ENCODE peak calls at places on chromosomes 1 and 21, in eight cellular contexts. One of them, this sample, is unnamed.

GRCh38 chr1:85621430-85621829 is 40.9 kb downstream of the CCN1 start:
- DNase-seq in HFF-Myc: no peak
- DNase-seq in lower lobe of right lung: no peak
- DNase-seq in NCI-H774: no peak
- DNase-seq in activated CD8-positive, alpha-beta memory T cell treated with anti-CD3 and anti-CD28 coated beads, Interleukin-2, amount 50 U/mL, for 4 hours: no peak
- DNase-seq in NCI-H345: no peak
- DNase-seq in stimulated activated CD4-positive, alpha-beta T cell treated with anti-CD3 and anti-CD28 coated beads, Interleukin-2, amount 100 ng/mL, for 24 hours: no peak
- DNase-seq in retina: no peak
- DNase-seq in this sample: no peak

GRCh38 chr1:203880606-203881005 is 19.2 kb downstream of the SNRPE start:
- DNase-seq in retina: no peak
- DNase-seq in lower lobe of right lung: no peak
- DNase-seq in NCI-H774: no peak
- DNase-seq in activated CD8-positive, alpha-beta memory T cell treated with anti-CD3 and anti-CD28 coated beads, Interleukin-2, amount 50 U/mL, for 4 hours: no peak
- DNase-seq in HFF-Myc: no peak
- DNase-seq in NCI-H345: no peak
- DNase-seq in stimulated activated CD4-positive, alpha-beta T cell treated with anti-CD3 and anti-CD28 coated beads, Interleukin-2, amount 100 ng/mL, for 24 hours: no peak
- DNase-seq in this sample: no peak

GRCh38 chr1:168476588-168477379 is 67.0 kb downstream of the XCL2 start:
- DNase-seq in retina: no peak
- DNase-seq in activated CD8-positive, alpha-beta memory T cell treated with anti-CD3 and anti-CD28 coated beads, Interleukin-2, amount 50 U/mL, for 4 hours: no peak
- DNase-seq in stimulated activated CD4-positive, alpha-beta T cell treated with anti-CD3 and anti-CD28 coated beads, Interleukin-2, amount 100 ng/mL, for 24 hours: no peak
- DNase-seq in NCI-H774: no peak
- DNase-seq in NCI-H345: peak
- DNase-seq in HFF-Myc: no peak
- DNase-seq in lower lobe of right lung: no peak
- DNase-seq in this sample: no peak

GRCh38 chr1:17627239-17628052 is 87.9 kb downstream of the ARHGEF10L start:
- DNase-seq in NCI-H774: no peak
- DNase-seq in retina: no peak
- DNase-seq in stimulated activated CD4-positive, alpha-beta T cell treated with anti-CD3 and anti-CD28 coated beads, Interleukin-2, amount 100 ng/mL, for 24 hours: no peak
- DNase-seq in lower lobe of right lung: no peak
- DNase-seq in NCI-H345: no peak
- DNase-seq in HFF-Myc: no peak
- DNase-seq in activated CD8-positive, alpha-beta memory T cell treated with anti-CD3 and anti-CD28 coated beads, Interleukin-2, amount 50 U/mL, for 4 hours: no peak
- DNase-seq in this sample: no peak

GRCh38 chr1:207186503-207186902 is 82.5 kb downstream of the C4BPA start:
- DNase-seq in NCI-H774: no peak
- DNase-seq in lower lobe of right lung: no peak
- DNase-seq in HFF-Myc: no peak
- DNase-seq in NCI-H345: no peak
- DNase-seq in retina: no peak
- DNase-seq in activated CD8-positive, alpha-beta memory T cell treated with anti-CD3 and anti-CD28 coated beads, Interleukin-2, amount 50 U/mL, for 4 hours: no peak
- DNase-seq in stimulated activated CD4-positive, alpha-beta T cell treated with anti-CD3 and anti-CD28 coated beads, Interleukin-2, amount 100 ng/mL, for 24 hours: no peak
- DNase-seq in this sample: no peak

GRCh38 chr1:186213225-186213607 is 161.8 kb downstream of the TPR start:
- DNase-seq in HFF-Myc: no peak
- DNase-seq in NCI-H345: no peak
- DNase-seq in lower lobe of right lung: no peak
- DNase-seq in NCI-H774: no peak
- DNase-seq in activated CD8-positive, alpha-beta memory T cell treated with anti-CD3 and anti-CD28 coated beads, Interleukin-2, amount 50 U/mL, for 4 hours: no peak
- DNase-seq in retina: no peak
- DNase-seq in stimulated activated CD4-positive, alpha-beta T cell treated with anti-CD3 and anti-CD28 coated beads, Interleukin-2, amount 100 ng/mL, for 24 hours: no peak
- DNase-seq in this sample: no peak

GRCh38 chr1:76285578-76286135 is 211.1 kb downstream of the ST6GALNAC3 start:
- DNase-seq in stimulated activated CD4-positive, alpha-beta T cell treated with anti-CD3 and anti-CD28 coated beads, Interleukin-2, amount 100 ng/mL, for 24 hours: no peak
- DNase-seq in lower lobe of right lung: no peak
- DNase-seq in HFF-Myc: no peak
- DNase-seq in retina: no peak
- DNase-seq in activated CD8-positive, alpha-beta memory T cell treated with anti-CD3 and anti-CD28 coated beads, Interleukin-2, amount 50 U/mL, for 4 hours: no peak
- DNase-seq in NCI-H774: no peak
- DNase-seq in NCI-H345: no peak
- DNase-seq in this sample: no peak

GRCh38 chr21:17688912-17689874 is 76.5 kb upstream of the BTG3 start:
- DNase-seq in stimulated activated CD4-positive, alpha-beta T cell treated with anti-CD3 and anti-CD28 coated beads, Interleukin-2, amount 100 ng/mL, for 24 hours: peak
- DNase-seq in NCI-H774: no peak
- DNase-seq in lower lobe of right lung: peak
- DNase-seq in HFF-Myc: peak
- DNase-seq in activated CD8-positive, alpha-beta memory T cell treated with anti-CD3 and anti-CD28 coated beads, Interleukin-2, amount 50 U/mL, for 4 hours: peak
- DNase-seq in NCI-H345: peak
- DNase-seq in retina: no peak
- DNase-seq in this sample: peak

GRCh38 chr21:36470294-36470693 is 9.6 kb downstream of the CLDN14 start:
- DNase-seq in activated CD8-positive, alpha-beta memory T cell treated with anti-CD3 and anti-CD28 coated beads, Interleukin-2, amount 50 U/mL, for 4 hours: no peak
- DNase-seq in NCI-H774: no peak
- DNase-seq in stimulated activated CD4-positive, alpha-beta T cell treated with anti-CD3 and anti-CD28 coated beads, Interleukin-2, amount 100 ng/mL, for 24 hours: no peak
- DNase-seq in NCI-H345: no peak
- DNase-seq in lower lobe of right lung: no peak
- DNase-seq in HFF-Myc: no peak
- DNase-seq in retina: no peak
- DNase-seq in this sample: no peak

GRCh38 chr1:234881893-234882771 is 246.5 kb downstream of the TOMM20 start:
- DNase-seq in NCI-H774: no peak
- DNase-seq in activated CD8-positive, alpha-beta memory T cell treated with anti-CD3 and anti-CD28 coated beads, Interleukin-2, amount 50 U/mL, for 4 hours: no peak
- DNase-seq in HFF-Myc: no peak
- DNase-seq in retina: no peak
- DNase-seq in NCI-H345: no peak
- DNase-seq in stimulated activated CD4-positive, alpha-beta T cell treated with anti-CD3 and anti-CD28 coated beads, Interleukin-2, amount 100 ng/mL, for 24 hours: peak
- DNase-seq in lower lobe of right lung: no peak
- DNase-seq in this sample: no peak

GRCh38 chr1:80155371-80155770 is 1148.8 kb upstream of the ADGRL4 start:
- DNase-seq in NCI-H774: no peak
- DNase-seq in HFF-Myc: no peak
- DNase-seq in activated CD8-positive, alpha-beta memory T cell treated with anti-CD3 and anti-CD28 coated beads, Interleukin-2, amount 50 U/mL, for 4 hours: no peak
- DNase-seq in NCI-H345: no peak
- DNase-seq in retina: peak
- DNase-seq in lower lobe of right lung: no peak
- DNase-seq in stimulated activated CD4-positive, alpha-beta T cell treated with anti-CD3 and anti-CD28 coated beads, Interleukin-2, amount 100 ng/mL, for 24 hours: no peak
- DNase-seq in this sample: no peak

GRCh38 chr1:110616587-110616986 is 10.4 kb upstream of the KCNA2 start:
- DNase-seq in NCI-H774: peak
- DNase-seq in lower lobe of right lung: no peak
- DNase-seq in activated CD8-positive, alpha-beta memory T cell treated with anti-CD3 and anti-CD28 coated beads, Interleukin-2, amount 50 U/mL, for 4 hours: no peak
- DNase-seq in retina: no peak
- DNase-seq in stimulated activated CD4-positive, alpha-beta T cell treated with anti-CD3 and anti-CD28 coated beads, Interleukin-2, amount 100 ng/mL, for 24 hours: no peak
- DNase-seq in HFF-Myc: no peak
- DNase-seq in NCI-H345: peak
- DNase-seq in this sample: no peak

GRCh38 chr1:8170059-8170835 is 144.1 kb upstream of the ERRFI1 start:
- DNase-seq in NCI-H774: no peak
- DNase-seq in lower lobe of right lung: no peak
- DNase-seq in HFF-Myc: no peak
- DNase-seq in NCI-H345: no peak
- DNase-seq in stimulated activated CD4-positive, alpha-beta T cell treated with anti-CD3 and anti-CD28 coated beads, Interleukin-2, amount 100 ng/mL, for 24 hours: no peak
- DNase-seq in retina: no peak
- DNase-seq in activated CD8-positive, alpha-beta memory T cell treated with anti-CD3 and anti-CD28 coated beads, Interleukin-2, amount 50 U/mL, for 4 hours: no peak
- DNase-seq in this sample: no peak

GRCh38 chr1:98906361-98906760 is 98.3 kb downstream of the PLPPR5 start:
- DNase-seq in lower lobe of right lung: no peak
- DNase-seq in stimulated activated CD4-positive, alpha-beta T cell treated with anti-CD3 and anti-CD28 coated beads, Interleukin-2, amount 100 ng/mL, for 24 hours: no peak
- DNase-seq in retina: no peak
- DNase-seq in HFF-Myc: no peak
- DNase-seq in NCI-H774: no peak
- DNase-seq in activated CD8-positive, alpha-beta memory T cell treated with anti-CD3 and anti-CD28 coated beads, Interleukin-2, amount 50 U/mL, for 4 hours: no peak
- DNase-seq in NCI-H345: no peak
- DNase-seq in this sample: no peak

GRCh38 chr1:20168547-20169491 is 17.1 kb upstream of the UBXN10 start:
- DNase-seq in HFF-Myc: no peak
- DNase-seq in activated CD8-positive, alpha-beta memory T cell treated with anti-CD3 and anti-CD28 coated beads, Interleukin-2, amount 50 U/mL, for 4 hours: no peak
- DNase-seq in lower lobe of right lung: no peak
- DNase-seq in stimulated activated CD4-positive, alpha-beta T cell treated with anti-CD3 and anti-CD28 coated beads, Interleukin-2, amount 100 ng/mL, for 24 hours: no peak
- DNase-seq in NCI-H345: no peak
- DNase-seq in retina: peak
- DNase-seq in NCI-H774: no peak
- DNase-seq in this sample: no peak

GRCh38 chr1:3231826-3232225 is 162.8 kb downstream of the PRDM16 start:
- DNase-seq in lower lobe of right lung: no peak
- DNase-seq in NCI-H345: no peak
- DNase-seq in stimulated activated CD4-positive, alpha-beta T cell treated with anti-CD3 and anti-CD28 coated beads, Interleukin-2, amount 100 ng/mL, for 24 hours: no peak
- DNase-seq in NCI-H774: no peak
- DNase-seq in activated CD8-positive, alpha-beta memory T cell treated with anti-CD3 and anti-CD28 coated beads, Interleukin-2, amount 50 U/mL, for 4 hours: no peak
- DNase-seq in HFF-Myc: no peak
- DNase-seq in retina: no peak
- DNase-seq in this sample: no peak

GRCh38 chr1:234975122-234975940 is 153.3 kb downstream of the TOMM20 start:
- DNase-seq in retina: no peak
- DNase-seq in activated CD8-positive, alpha-beta memory T cell treated with anti-CD3 and anti-CD28 coated beads, Interleukin-2, amount 50 U/mL, for 4 hours: no peak
- DNase-seq in HFF-Myc: peak
- DNase-seq in stimulated activated CD4-positive, alpha-beta T cell treated with anti-CD3 and anti-CD28 coated beads, Interleukin-2, amount 100 ng/mL, for 24 hours: no peak
- DNase-seq in NCI-H345: peak
- DNase-seq in lower lobe of right lung: no peak
- DNase-seq in NCI-H774: peak
- DNase-seq in this sample: no peak

GRCh38 chr1:196317535-196318522 is 290.4 kb downstream of the KCNT2 start:
- DNase-seq in lower lobe of right lung: no peak
- DNase-seq in retina: peak
- DNase-seq in NCI-H774: peak
- DNase-seq in NCI-H345: peak
- DNase-seq in activated CD8-positive, alpha-beta memory T cell treated with anti-CD3 and anti-CD28 coated beads, Interleukin-2, amount 50 U/mL, for 4 hours: no peak
- DNase-seq in stimulated activated CD4-positive, alpha-beta T cell treated with anti-CD3 and anti-CD28 coated beads, Interleukin-2, amount 100 ng/mL, for 24 hours: no peak
- DNase-seq in HFF-Myc: peak
- DNase-seq in this sample: no peak

GRCh38 chr1:30117685-30118084 is 605.7 kb downstream of the MATN1 start:
- DNase-seq in lower lobe of right lung: no peak
- DNase-seq in activated CD8-positive, alpha-beta memory T cell treated with anti-CD3 and anti-CD28 coated beads, Interleukin-2, amount 50 U/mL, for 4 hours: no peak
- DNase-seq in stimulated activated CD4-positive, alpha-beta T cell treated with anti-CD3 and anti-CD28 coated beads, Interleukin-2, amount 100 ng/mL, for 24 hours: no peak
- DNase-seq in NCI-H774: no peak
- DNase-seq in retina: no peak
- DNase-seq in NCI-H345: no peak
- DNase-seq in HFF-Myc: no peak
- DNase-seq in this sample: no peak

GRCh38 chr1:110319332-110320167 is 19.6 kb upstream of the RBM15 start:
- DNase-seq in NCI-H774: no peak
- DNase-seq in stimulated activated CD4-positive, alpha-beta T cell treated with anti-CD3 and anti-CD28 coated beads, Interleukin-2, amount 100 ng/mL, for 24 hours: no peak
- DNase-seq in lower lobe of right lung: no peak
- DNase-seq in retina: no peak
- DNase-seq in NCI-H345: no peak
- DNase-seq in HFF-Myc: no peak
- DNase-seq in activated CD8-positive, alpha-beta memory T cell treated with anti-CD3 and anti-CD28 coated beads, Interleukin-2, amount 50 U/mL, for 4 hours: no peak
- DNase-seq in this sample: no peak

GRCh38 chr1:24558902-24559791 is 3.3 kb downstream of the NCMAP start:
- DNase-seq in retina: no peak
- DNase-seq in stimulated activated CD4-positive, alpha-beta T cell treated with anti-CD3 and anti-CD28 coated beads, Interleukin-2, amount 100 ng/mL, for 24 hours: no peak
- DNase-seq in HFF-Myc: peak
- DNase-seq in activated CD8-positive, alpha-beta memory T cell treated with anti-CD3 and anti-CD28 coated beads, Interleukin-2, amount 50 U/mL, for 4 hours: no peak
- DNase-seq in NCI-H345: no peak
- DNase-seq in lower lobe of right lung: peak
- DNase-seq in NCI-H774: no peak
- DNase-seq in this sample: no peak

GRCh38 chr1:232213928-232214327 is 416.0 kb downstream of the SIPA1L2 start:
- DNase-seq in lower lobe of right lung: no peak
- DNase-seq in NCI-H345: no peak
- DNase-seq in activated CD8-positive, alpha-beta memory T cell treated with anti-CD3 and anti-CD28 coated beads, Interleukin-2, amount 50 U/mL, for 4 hours: no peak
- DNase-seq in retina: no peak
- DNase-seq in NCI-H774: no peak
- DNase-seq in stimulated activated CD4-positive, alpha-beta T cell treated with anti-CD3 and anti-CD28 coated beads, Interleukin-2, amount 100 ng/mL, for 24 hours: no peak
- DNase-seq in HFF-Myc: no peak
- DNase-seq in this sample: no peak

GRCh38 chr1:218351617-218352438 is 6.7 kb downstream of the TGFB2 start:
- DNase-seq in HFF-Myc: no peak
- DNase-seq in retina: no peak
- DNase-seq in lower lobe of right lung: no peak
- DNase-seq in activated CD8-positive, alpha-beta memory T cell treated with anti-CD3 and anti-CD28 coated beads, Interleukin-2, amount 50 U/mL, for 4 hours: peak
- DNase-seq in NCI-H774: no peak
- DNase-seq in NCI-H345: no peak
- DNase-seq in stimulated activated CD4-positive, alpha-beta T cell treated with anti-CD3 and anti-CD28 coated beads, Interleukin-2, amount 100 ng/mL, for 24 hours: peak
- DNase-seq in this sample: no peak

GRCh38 chr1:9316080-9316444 is 23.4 kb downstream of the SPSB1 start:
- DNase-seq in retina: no peak
- DNase-seq in HFF-Myc: no peak
- DNase-seq in activated CD8-positive, alpha-beta memory T cell treated with anti-CD3 and anti-CD28 coated beads, Interleukin-2, amount 50 U/mL, for 4 hours: no peak
- DNase-seq in stimulated activated CD4-positive, alpha-beta T cell treated with anti-CD3 and anti-CD28 coated beads, Interleukin-2, amount 100 ng/mL, for 24 hours: peak
- DNase-seq in lower lobe of right lung: no peak
- DNase-seq in NCI-H774: no peak
- DNase-seq in NCI-H345: no peak
- DNase-seq in this sample: no peak

GRCh38 chr1:192067360-192067759 is 90.9 kb upstream of the RGS18 start:
- DNase-seq in activated CD8-positive, alpha-beta memory T cell treated with anti-CD3 and anti-CD28 coated beads, Interleukin-2, amount 50 U/mL, for 4 hours: no peak
- DNase-seq in stimulated activated CD4-positive, alpha-beta T cell treated with anti-CD3 and anti-CD28 coated beads, Interleukin-2, amount 100 ng/mL, for 24 hours: no peak
- DNase-seq in retina: no peak
- DNase-seq in NCI-H345: no peak
- DNase-seq in lower lobe of right lung: no peak
- DNase-seq in NCI-H774: no peak
- DNase-seq in HFF-Myc: no peak
- DNase-seq in this sample: no peak

GRCh38 chr1:2382621-2383361 is 8.6 kb downstream of the MORN1 start:
- DNase-seq in retina: peak
- DNase-seq in lower lobe of right lung: peak
- DNase-seq in stimulated activated CD4-positive, alpha-beta T cell treated with anti-CD3 and anti-CD28 coated beads, Interleukin-2, amount 100 ng/mL, for 24 hours: peak
- DNase-seq in activated CD8-positive, alpha-beta memory T cell treated with anti-CD3 and anti-CD28 coated beads, Interleukin-2, amount 50 U/mL, for 4 hours: peak
- DNase-seq in NCI-H774: no peak
- DNase-seq in NCI-H345: no peak
- DNase-seq in HFF-Myc: no peak
- DNase-seq in this sample: no peak

GRCh38 chr1:119702384-119702783 is 9.3 kb upstream of the PHGDH start:
- DNase-seq in lower lobe of right lung: no peak
- DNase-seq in activated CD8-positive, alpha-beta memory T cell treated with anti-CD3 and anti-CD28 coated beads, Interleukin-2, amount 50 U/mL, for 4 hours: no peak
- DNase-seq in stimulated activated CD4-positive, alpha-beta T cell treated with anti-CD3 and anti-CD28 coated beads, Interleukin-2, amount 100 ng/mL, for 24 hours: no peak
- DNase-seq in HFF-Myc: peak
- DNase-seq in NCI-H345: no peak
- DNase-seq in NCI-H774: no peak
- DNase-seq in retina: no peak
- DNase-seq in this sample: no peak

GRCh38 chr21:37829447-37829846 is 86.8 kb downstream of the KCNJ6 start:
- DNase-seq in lower lobe of right lung: no peak
- DNase-seq in NCI-H345: no peak
- DNase-seq in stimulated activated CD4-positive, alpha-beta T cell treated with anti-CD3 and anti-CD28 coated beads, Interleukin-2, amount 100 ng/mL, for 24 hours: no peak
- DNase-seq in activated CD8-positive, alpha-beta memory T cell treated with anti-CD3 and anti-CD28 coated beads, Interleukin-2, amount 50 U/mL, for 4 hours: no peak
- DNase-seq in NCI-H774: no peak
- DNase-seq in retina: no peak
- DNase-seq in HFF-Myc: no peak
- DNase-seq in this sample: no peak

GRCh38 chr1:114558548-114558947 is 22.9 kb downstream of the BCAS2 start:
- DNase-seq in lower lobe of right lung: no peak
- DNase-seq in HFF-Myc: no peak
- DNase-seq in NCI-H345: no peak
- DNase-seq in NCI-H774: no peak
- DNase-seq in stimulated activated CD4-positive, alpha-beta T cell treated with anti-CD3 and anti-CD28 coated beads, Interleukin-2, amount 100 ng/mL, for 24 hours: no peak
- DNase-seq in activated CD8-positive, alpha-beta memory T cell treated with anti-CD3 and anti-CD28 coated beads, Interleukin-2, amount 50 U/mL, for 4 hours: no peak
- DNase-seq in retina: no peak
- DNase-seq in this sample: no peak

GRCh38 chr1:65156910-65157545 is 9.0 kb downstream of the AK4 start:
- DNase-seq in retina: no peak
- DNase-seq in NCI-H774: no peak
- DNase-seq in HFF-Myc: no peak
- DNase-seq in lower lobe of right lung: no peak
- DNase-seq in NCI-H345: no peak
- DNase-seq in stimulated activated CD4-positive, alpha-beta T cell treated with anti-CD3 and anti-CD28 coated beads, Interleukin-2, amount 100 ng/mL, for 24 hours: no peak
- DNase-seq in activated CD8-positive, alpha-beta memory T cell treated with anti-CD3 and anti-CD28 coated beads, Interleukin-2, amount 50 U/mL, for 4 hours: no peak
- DNase-seq in this sample: no peak

GRCh38 chr1:36492491-36492890 is 9.8 kb upstream of the CSF3R start:
- DNase-seq in retina: no peak
- DNase-seq in activated CD8-positive, alpha-beta memory T cell treated with anti-CD3 and anti-CD28 coated beads, Interleukin-2, amount 50 U/mL, for 4 hours: no peak
- DNase-seq in stimulated activated CD4-positive, alpha-beta T cell treated with anti-CD3 and anti-CD28 coated beads, Interleukin-2, amount 100 ng/mL, for 24 hours: no peak
- DNase-seq in NCI-H774: no peak
- DNase-seq in HFF-Myc: no peak
- DNase-seq in NCI-H345: no peak
- DNase-seq in lower lobe of right lung: no peak
- DNase-seq in this sample: no peak

GRCh38 chr1:2250721-2251281 is 22.7 kb downstream of the SKI start:
- DNase-seq in activated CD8-positive, alpha-beta memory T cell treated with anti-CD3 and anti-CD28 coated beads, Interleukin-2, amount 50 U/mL, for 4 hours: no peak
- DNase-seq in NCI-H774: no peak
- DNase-seq in lower lobe of right lung: peak
- DNase-seq in NCI-H345: no peak
- DNase-seq in HFF-Myc: no peak
- DNase-seq in retina: no peak
- DNase-seq in stimulated activated CD4-positive, alpha-beta T cell treated with anti-CD3 and anti-CD28 coated beads, Interleukin-2, amount 100 ng/mL, for 24 hours: no peak
- DNase-seq in this sample: no peak

GRCh38 chr1:228940931-228941330 is 205.7 kb downstream of the RHOU start:
- DNase-seq in HFF-Myc: no peak
- DNase-seq in NCI-H345: no peak
- DNase-seq in retina: no peak
- DNase-seq in lower lobe of right lung: no peak
- DNase-seq in stimulated activated CD4-positive, alpha-beta T cell treated with anti-CD3 and anti-CD28 coated beads, Interleukin-2, amount 100 ng/mL, for 24 hours: no peak
- DNase-seq in activated CD8-positive, alpha-beta memory T cell treated with anti-CD3 and anti-CD28 coated beads, Interleukin-2, amount 50 U/mL, for 4 hours: no peak
- DNase-seq in NCI-H774: no peak
- DNase-seq in this sample: no peak

GRCh38 chr1:216640100-216640499 is 83.1 kb downstream of the ESRRG start:
- DNase-seq in retina: no peak
- DNase-seq in NCI-H345: no peak
- DNase-seq in HFF-Myc: no peak
- DNase-seq in stimulated activated CD4-positive, alpha-beta T cell treated with anti-CD3 and anti-CD28 coated beads, Interleukin-2, amount 100 ng/mL, for 24 hours: no peak
- DNase-seq in activated CD8-positive, alpha-beta memory T cell treated with anti-CD3 and anti-CD28 coated beads, Interleukin-2, amount 50 U/mL, for 4 hours: no peak
- DNase-seq in NCI-H774: no peak
- DNase-seq in lower lobe of right lung: no peak
- DNase-seq in this sample: no peak